ENCODE peak calls at places on chromosomes 7 and 10, in eight cellular contexts. Y, J, L, M, U, O, H and D are unnamed samples.
A peak's percentile ranks its signal among the peaks of the same experiment; 100 is the strongest.

GRCh38 chr7:23114854-23115253 is 9.3 kb downstream of the KLHL7 start:
- DNase-seq in Y (no peak), J (peak; percentile 45), L (no peak), M (no peak), U (no peak), O (no peak), H (no peak), D (no peak)

GRCh38 chr10:86337121-86337601 is 29.4 kb downstream of the GRID1 start:
- DNase-seq in Y (no peak), J (no peak), L (no peak), M (no peak), U (no peak), O (no peak), H (no peak), D (no peak)

GRCh38 chr7:40095695-40096327 is 38.6 kb downstream of the MPLKIP start:
- DNase-seq in Y (no peak), J (no peak), L (no peak), M (no peak), U (no peak), O (no peak), H (no peak), D (no peak)

GRCh38 chr10:29250066-29250465 is 38.8 kb upstream of the LYZL1 start:
- DNase-seq in Y (no peak), J (no peak), L (no peak), M (no peak), U (no peak), O (no peak), H (no peak), D (no peak)

GRCh38 chr10:113527181-113527580 is 25.7 kb upstream of the HABP2 start:
- DNase-seq in Y (no peak), J (peak; percentile 14), L (no peak), M (no peak), U (no peak), O (no peak), H (no peak), D (no peak)

GRCh38 chr7:135510603-135511183 is 791 bp upstream of the CNOT4 start:
- DNase-seq in Y (no peak), J (peak; percentile 16), L (no peak), M (no peak), U (peak; percentile 22), O (no peak), H (no peak), D (no peak)

GRCh38 chr10:50554381-50554994 is 69.3 kb downstream of the SGMS1 start:
- DNase-seq in Y (no peak), J (no peak), L (no peak), M (no peak), U (no peak), O (no peak), H (no peak), D (no peak)

GRCh38 chr10:89550509-89550908 is 15.1 kb upstream of the SLC16A12 start:
- DNase-seq in Y (no peak), J (peak; percentile 19), L (no peak), M (no peak), U (peak; percentile 56), O (no peak), H (peak; percentile 25), D (no peak)

GRCh38 chr10:62348029-62348428 is 26.1 kb upstream of the ZNF365 start:
- DNase-seq in Y (no peak), J (peak; percentile 40), L (no peak), M (no peak), U (no peak), O (no peak), H (no peak), D (no peak)

GRCh38 chr10:22911889-22912762 is 15.7 kb upstream of the ARMC3 start:
- DNase-seq in Y (no peak), J (peak; percentile 31), L (no peak), M (no peak), U (peak; percentile 41), O (no peak), H (no peak), D (no peak)

GRCh38 chr10:118020365-118020764 is 26.4 kb downstream of the RAB11FIP2 start:
- DNase-seq in Y (no peak), J (no peak), L (no peak), M (no peak), U (no peak), O (no peak), H (no peak), D (no peak)

GRCh38 chr10:108180883-108181282 is 1016.4 kb upstream of the SORCS1 start:
- DNase-seq in Y (no peak), J (no peak), L (no peak), M (no peak), U (no peak), O (no peak), H (no peak), D (no peak)

GRCh38 chr7:115299379-115300038 is 377.6 kb downstream of the MDFIC start:
- DNase-seq in Y (no peak), J (no peak), L (no peak), M (no peak), U (no peak), O (no peak), H (no peak), D (no peak)

GRCh38 chr10:58660577-58661255 is 148.0 kb downstream of the BICC1 start:
- DNase-seq in Y (no peak), J (peak; percentile 53), L (no peak), M (no peak), U (no peak), O (no peak), H (no peak), D (no peak)

GRCh38 chr10:57992321-57993077 is 275.2 kb downstream of the IPMK start:
- DNase-seq in Y (no peak), J (peak; percentile 54), L (no peak), M (no peak), U (peak; percentile 60), O (no peak), H (no peak), D (peak; percentile 43)

GRCh38 chr7:30173058-30173897 is 38.5 kb downstream of the MTURN start:
- DNase-seq in Y (peak; percentile 83), J (peak; percentile 99), L (no peak), M (peak; percentile 68), U (peak; percentile 45), O (no peak), H (peak; percentile 64), D (peak; percentile 88)

GRCh38 chr10:79628988-79629954 is 18.5 kb downstream of the SFTPA1 start:
- DNase-seq in Y (no peak), J (no peak), L (no peak), M (no peak), U (no peak), O (no peak), H (no peak), D (no peak)

GRCh38 chr7:138338361-138338760 is 121.7 kb upstream of the TRIM24 start:
- DNase-seq in Y (no peak), J (peak; percentile 19), L (no peak), M (peak; percentile 10), U (peak; percentile 37), O (no peak), H (peak; percentile 58), D (peak; percentile 48)

GRCh38 chr7:31326416-31326815 is 14.1 kb downstream of the NEUROD6 start:
- DNase-seq in Y (no peak), J (no peak), L (no peak), M (peak; percentile 35), U (no peak), O (no peak), H (no peak), D (no peak)

GRCh38 chr10:109676703-109677102 is 246.6 kb downstream of the XPNPEP1 start:
- DNase-seq in Y (no peak), J (peak; percentile 73), L (no peak), M (no peak), U (no peak), O (peak; percentile 23), H (no peak), D (no peak)

GRCh38 chr10:98262571-98262970 is 5.4 kb downstream of the LOXL4 start:
- DNase-seq in Y (no peak), J (peak; percentile 58), L (no peak), M (peak; percentile 32), U (peak; percentile 62), O (peak; percentile 3), H (peak; percentile 74), D (no peak)

GRCh38 chr10:96043895-96044580 is 655 bp downstream of the CCNJ start:
- DNase-seq in Y (no peak), J (peak; percentile 51), L (peak; percentile 20), M (peak; percentile 52), U (peak; percentile 18), O (peak; percentile 3), H (peak; percentile 50), D (no peak)

GRCh38 chr7:70582921-70583895 is 548.7 kb upstream of the GALNT17 start:
- DNase-seq in Y (no peak), J (no peak), L (no peak), M (no peak), U (no peak), O (no peak), H (no peak), D (no peak)

GRCh38 chr7:99531354-99531765 is 20.6 kb downstream of the FAM200A start:
- DNase-seq in Y (no peak), J (no peak), L (no peak), M (no peak), U (no peak), O (no peak), H (no peak), D (no peak)

GRCh38 chr10:1739751-1740150 is 2.4 kb upstream of the ADARB2 start:
- DNase-seq in Y (no peak), J (no peak), L (no peak), M (peak; percentile 20), U (no peak), O (no peak), H (no peak), D (no peak)

GRCh38 chr10:52092390-52092789 is 221.7 kb upstream of the DKK1 start:
- DNase-seq in Y (no peak), J (no peak), L (no peak), M (no peak), U (no peak), O (no peak), H (no peak), D (no peak)

GRCh38 chr10:113104071-113104470 is 154.0 kb downstream of the TCF7L2 start:
- DNase-seq in Y (no peak), J (no peak), L (no peak), M (no peak), U (no peak), O (no peak), H (no peak), D (no peak)

GRCh38 chr7:34277016-34277800 is 371.9 kb downstream of the BMPER start:
- DNase-seq in Y (no peak), J (peak; percentile 49), L (no peak), M (no peak), U (no peak), O (peak; percentile 59), H (no peak), D (no peak)

GRCh38 chr7:37342665-37343471 is 105.8 kb downstream of the ELMO1 start:
- DNase-seq in Y (no peak), J (no peak), L (peak; percentile 25), M (no peak), U (no peak), O (no peak), H (no peak), D (no peak)

GRCh38 chr10:14736600-14737081 is 38.1 kb downstream of the FAM107B start:
- DNase-seq in Y (peak; percentile 30), J (peak; percentile 17), L (no peak), M (peak; percentile 49), U (no peak), O (no peak), H (peak; percentile 24), D (no peak)

GRCh38 chr7:38542156-38542555 is 89.0 kb downstream of the AMPH start:
- DNase-seq in Y (peak; percentile 38), J (peak; percentile 21), L (no peak), M (no peak), U (no peak), O (no peak), H (no peak), D (no peak)

GRCh38 chr7:106858618-106859532 is 6.2 kb upstream of the PIK3CG start:
- DNase-seq in Y (no peak), J (no peak), L (no peak), M (no peak), U (peak; percentile 14), O (no peak), H (peak; percentile 70), D (peak; percentile 86)

GRCh38 chr10:7315906-7316305 is 94.9 kb downstream of the SFMBT2 start:
- DNase-seq in Y (no peak), J (no peak), L (no peak), M (peak; percentile 73), U (no peak), O (no peak), H (no peak), D (no peak)

GRCh38 chr7:8068892-8069686 is 100.5 kb downstream of the GLCCI1 start:
- DNase-seq in Y (no peak), J (no peak), L (no peak), M (no peak), U (no peak), O (no peak), H (peak; percentile 34), D (no peak)